ENCODE peak calls at places on chromosomes 13 and 19, in seven cellular contexts. One of them, this sample, is unnamed.

GRCh38 chr13:30796833-30797601 is 61.7 kb downstream of the ALOX5AP start:
- DNase-seq in psoas muscle: no peak
- DNase-seq in stomach: no peak
- DNase-seq in endothelial cell: no peak
- DNase-seq in fibroblast of the aortic adventitia: peak; percentile 33
- DNase-seq in astrocyte of the spinal cord: peak; percentile 39
- DNase-seq in ovary: no peak
- DNase-seq in this sample: no peak

GRCh38 chr19:56919308-56919995 is 78.9 kb upstream of the PEG3 start:
- DNase-seq in ovary: peak; percentile 63
- DNase-seq in psoas muscle: no peak
- DNase-seq in astrocyte of the spinal cord: no peak
- DNase-seq in endothelial cell: no peak
- DNase-seq in stomach: no peak
- DNase-seq in fibroblast of the aortic adventitia: no peak
- DNase-seq in this sample: no peak

GRCh38 chr13:113119822-113120189 is 2.8 kb upstream of the F10 start:
- DNase-seq in astrocyte of the spinal cord: no peak
- DNase-seq in psoas muscle: no peak
- DNase-seq in ovary: no peak
- DNase-seq in fibroblast of the aortic adventitia: no peak
- DNase-seq in endothelial cell: no peak
- DNase-seq in stomach: peak; percentile 8
- DNase-seq in this sample: no peak

GRCh38 chr19:47713046-47714021 is at the start of gene EHD2:
- DNase-seq in endothelial cell: peak; percentile 68
- DNase-seq in astrocyte of the spinal cord: peak; percentile 80
- DNase-seq in stomach: peak; percentile 59
- DNase-seq in psoas muscle: peak; percentile 77
- DNase-seq in ovary: peak; percentile 90
- DNase-seq in fibroblast of the aortic adventitia: peak; percentile 78
- DNase-seq in this sample: no peak

GRCh38 chr13:110185696-110186095 is 121.3 kb downstream of the COL4A1 start:
- DNase-seq in fibroblast of the aortic adventitia: no peak
- DNase-seq in psoas muscle: no peak
- DNase-seq in astrocyte of the spinal cord: peak; percentile 61
- DNase-seq in endothelial cell: no peak
- DNase-seq in ovary: no peak
- DNase-seq in stomach: no peak
- DNase-seq in this sample: no peak

GRCh38 chr13:35699805-35700204 is 223.3 kb upstream of the MAB21L1 start:
- DNase-seq in fibroblast of the aortic adventitia: peak; percentile 80
- DNase-seq in psoas muscle: peak; percentile 45
- DNase-seq in stomach: no peak
- DNase-seq in astrocyte of the spinal cord: peak; percentile 56
- DNase-seq in ovary: peak; percentile 38
- DNase-seq in endothelial cell: no peak
- DNase-seq in this sample: no peak

GRCh38 chr19:4575267-4575793 is 15.8 kb upstream of the SEMA6B start:
- DNase-seq in stomach: no peak
- DNase-seq in fibroblast of the aortic adventitia: peak; percentile 98
- DNase-seq in endothelial cell: peak; percentile 71
- DNase-seq in psoas muscle: peak; percentile 64
- DNase-seq in astrocyte of the spinal cord: peak; percentile 91
- DNase-seq in ovary: peak; percentile 58
- DNase-seq in this sample: no peak

GRCh38 chr13:103898481-103898880 is 832.3 kb upstream of the SLC10A2 start:
- DNase-seq in psoas muscle: no peak
- DNase-seq in fibroblast of the aortic adventitia: no peak
- DNase-seq in astrocyte of the spinal cord: no peak
- DNase-seq in endothelial cell: no peak
- DNase-seq in stomach: no peak
- DNase-seq in ovary: no peak
- DNase-seq in this sample: no peak

GRCh38 chr13:113802090-113802531 is 43.1 kb downstream of the TMEM255B start:
- DNase-seq in astrocyte of the spinal cord: peak; percentile 74
- DNase-seq in psoas muscle: no peak
- DNase-seq in endothelial cell: peak; percentile 56
- DNase-seq in fibroblast of the aortic adventitia: peak; percentile 64
- DNase-seq in ovary: peak; percentile 73
- DNase-seq in stomach: no peak
- DNase-seq in this sample: no peak

GRCh38 chr19:54256250-54257115 is 590 bp downstream of the LILRB5 start:
- DNase-seq in endothelial cell: no peak
- DNase-seq in psoas muscle: no peak
- DNase-seq in fibroblast of the aortic adventitia: no peak
- DNase-seq in ovary: no peak
- DNase-seq in astrocyte of the spinal cord: no peak
- DNase-seq in stomach: no peak
- DNase-seq in this sample: no peak

GRCh38 chr19:58021541-58022282 is 12.1 kb upstream of the ZSCAN1 start:
- DNase-seq in endothelial cell: no peak
- DNase-seq in ovary: peak; percentile 36
- DNase-seq in stomach: no peak
- DNase-seq in fibroblast of the aortic adventitia: peak; percentile 40
- DNase-seq in psoas muscle: no peak
- DNase-seq in astrocyte of the spinal cord: peak; percentile 17
- DNase-seq in this sample: no peak

GRCh38 chr13:96860829-96861228 is 133.4 kb downstream of the OXGR1 start:
- DNase-seq in stomach: no peak
- DNase-seq in psoas muscle: no peak
- DNase-seq in fibroblast of the aortic adventitia: no peak
- DNase-seq in ovary: no peak
- DNase-seq in endothelial cell: peak; percentile 36
- DNase-seq in astrocyte of the spinal cord: no peak
- DNase-seq in this sample: no peak

GRCh38 chr19:42287017-42287825 is 14.7 kb upstream of the PRR19 start:
- DNase-seq in fibroblast of the aortic adventitia: no peak
- DNase-seq in ovary: peak; percentile 40
- DNase-seq in stomach: no peak
- DNase-seq in psoas muscle: no peak
- DNase-seq in astrocyte of the spinal cord: no peak
- DNase-seq in endothelial cell: no peak
- DNase-seq in this sample: no peak

GRCh38 chr13:44331912-44332840 is 41.4 kb upstream of the SERP2 start:
- DNase-seq in ovary: peak; percentile 91
- DNase-seq in stomach: no peak
- DNase-seq in fibroblast of the aortic adventitia: peak; percentile 99
- DNase-seq in psoas muscle: peak; percentile 55
- DNase-seq in astrocyte of the spinal cord: peak; percentile 99
- DNase-seq in endothelial cell: no peak
- DNase-seq in this sample: no peak

GRCh38 chr19:8585894-8586750 is 8.9 kb upstream of the MYO1F start:
- DNase-seq in astrocyte of the spinal cord: no peak
- DNase-seq in endothelial cell: peak; percentile 82
- DNase-seq in psoas muscle: no peak
- DNase-seq in fibroblast of the aortic adventitia: no peak
- DNase-seq in ovary: no peak
- DNase-seq in stomach: peak; percentile 61
- DNase-seq in this sample: no peak

GRCh38 chr19:45296365-45296764 is 26.3 kb downstream of the CKM start:
- DNase-seq in ovary: no peak
- DNase-seq in stomach: no peak
- DNase-seq in endothelial cell: no peak
- DNase-seq in astrocyte of the spinal cord: no peak
- DNase-seq in fibroblast of the aortic adventitia: no peak
- DNase-seq in psoas muscle: no peak
- DNase-seq in this sample: no peak

GRCh38 chr19:43675906-43676305 is 5.9 kb upstream of the PLAUR start:
- DNase-seq in stomach: no peak
- DNase-seq in astrocyte of the spinal cord: no peak
- DNase-seq in psoas muscle: no peak
- DNase-seq in endothelial cell: no peak
- DNase-seq in ovary: no peak
- DNase-seq in fibroblast of the aortic adventitia: no peak
- DNase-seq in this sample: no peak

GRCh38 chr13:80342541-80343371 is 1.8 kb upstream of the SPRY2 start:
- DNase-seq in ovary: peak; percentile 79
- DNase-seq in astrocyte of the spinal cord: peak; percentile 81
- DNase-seq in endothelial cell: peak; percentile 95
- DNase-seq in fibroblast of the aortic adventitia: peak; percentile 73
- DNase-seq in stomach: peak; percentile 89
- DNase-seq in psoas muscle: peak; percentile 89
- DNase-seq in this sample: peak; percentile 74

GRCh38 chr19:1742989-1743696 is 10.2 kb upstream of the ONECUT3 start:
- DNase-seq in fibroblast of the aortic adventitia: no peak
- DNase-seq in astrocyte of the spinal cord: no peak
- DNase-seq in ovary: no peak
- DNase-seq in psoas muscle: no peak
- DNase-seq in stomach: no peak
- DNase-seq in endothelial cell: no peak
- DNase-seq in this sample: no peak
- TF ChIP-seq CTCF in fibroblast of the aortic adventitia: no peak
- TF ChIP-seq CTCF in astrocyte of the spinal cord: no peak
- TF ChIP-seq CTCF in ovary: no peak
- TF ChIP-seq CTCF in psoas muscle: no peak
- TF ChIP-seq CTCF in stomach: no peak
- TF ChIP-seq CTCF in endothelial cell: no peak
- TF ChIP-seq CTCF in this sample: no peak

GRCh38 chr13:93233997-93234416 is 7.4 kb downstream of the GPC6 start:
- DNase-seq in fibroblast of the aortic adventitia: no peak
- DNase-seq in endothelial cell: no peak
- DNase-seq in ovary: no peak
- DNase-seq in psoas muscle: no peak
- DNase-seq in astrocyte of the spinal cord: no peak
- DNase-seq in stomach: no peak
- DNase-seq in this sample: no peak
- TF ChIP-seq CTCF in fibroblast of the aortic adventitia: no peak
- TF ChIP-seq CTCF in endothelial cell: no peak
- TF ChIP-seq CTCF in ovary: no peak
- TF ChIP-seq CTCF in psoas muscle: no peak
- TF ChIP-seq CTCF in astrocyte of the spinal cord: no peak
- TF ChIP-seq CTCF in stomach: no peak
- TF ChIP-seq CTCF in this sample: no peak

GRCh38 chr13:91417660-91418325 is 19.4 kb downstream of the GPC5 start:
- DNase-seq in endothelial cell: no peak
- DNase-seq in psoas muscle: no peak
- DNase-seq in stomach: no peak
- DNase-seq in fibroblast of the aortic adventitia: no peak
- DNase-seq in astrocyte of the spinal cord: no peak
- DNase-seq in ovary: no peak
- DNase-seq in this sample: no peak
- TF ChIP-seq CTCF in endothelial cell: no peak
- TF ChIP-seq CTCF in psoas muscle: no peak
- TF ChIP-seq CTCF in stomach: no peak
- TF ChIP-seq CTCF in fibroblast of the aortic adventitia: no peak
- TF ChIP-seq CTCF in astrocyte of the spinal cord: no peak
- TF ChIP-seq CTCF in ovary: no peak
- TF ChIP-seq CTCF in this sample: no peak

DNA sequence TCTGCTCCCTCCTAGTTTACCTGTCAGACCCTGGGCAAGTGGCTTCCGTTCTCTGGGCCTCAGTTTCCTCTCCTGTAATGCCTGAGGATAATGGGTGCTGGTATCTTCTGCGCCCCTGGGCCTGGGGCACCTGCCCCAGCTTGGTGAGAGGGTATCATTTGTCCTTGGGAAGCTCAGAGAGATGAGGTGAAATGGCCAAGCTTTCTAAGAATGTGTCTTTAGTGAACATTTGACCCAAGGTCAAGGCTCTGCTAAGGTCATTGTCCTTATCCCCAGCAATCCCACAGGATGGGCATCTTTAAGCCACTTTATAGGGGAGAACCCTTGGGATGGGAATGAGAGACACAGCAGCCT is 1.3 kb upstream of the NFIC start:
- DNase-seq in psoas muscle: no peak
- DNase-seq in stomach: no peak
- DNase-seq in fibroblast of the aortic adventitia: no peak
- DNase-seq in astrocyte of the spinal cord: no peak
- DNase-seq in endothelial cell: no peak
- DNase-seq in ovary: peak; percentile 26
- DNase-seq in this sample: no peak
- TF ChIP-seq CTCF in psoas muscle: no peak
- TF ChIP-seq CTCF in stomach: no peak
- TF ChIP-seq CTCF in fibroblast of the aortic adventitia: no peak
- TF ChIP-seq CTCF in astrocyte of the spinal cord: no peak
- TF ChIP-seq CTCF in endothelial cell: no peak
- TF ChIP-seq CTCF in ovary: no peak
- TF ChIP-seq CTCF in this sample: no peak

DNA sequence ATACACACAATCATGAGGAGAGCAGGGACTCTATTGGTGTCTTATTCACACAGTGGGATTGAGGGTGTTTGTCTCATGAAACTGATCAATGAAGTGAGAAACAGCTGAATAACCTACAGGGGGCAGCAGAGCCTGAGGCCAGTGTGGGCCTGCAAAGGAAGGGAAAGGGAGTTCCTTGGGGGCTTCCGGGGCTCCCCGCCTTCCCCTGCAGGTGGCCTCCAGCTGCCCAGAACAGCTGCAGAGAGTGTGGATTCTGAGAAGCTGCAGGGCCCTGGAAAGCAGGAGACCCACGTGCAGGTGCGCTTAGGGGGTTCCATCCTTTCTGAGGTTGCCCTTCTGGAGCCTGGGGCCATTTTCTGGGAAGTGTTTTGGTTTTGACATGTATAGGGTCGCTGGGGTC is 20.1 kb downstream of the ZNF763 start:
- DNase-seq in fibroblast of the aortic adventitia: no peak
- DNase-seq in psoas muscle: no peak
- DNase-seq in ovary: no peak
- DNase-seq in stomach: no peak
- DNase-seq in endothelial cell: no peak
- DNase-seq in astrocyte of the spinal cord: no peak
- DNase-seq in this sample: no peak
- TF ChIP-seq CTCF in fibroblast of the aortic adventitia: no peak
- TF ChIP-seq CTCF in psoas muscle: no peak
- TF ChIP-seq CTCF in ovary: no peak
- TF ChIP-seq CTCF in stomach: no peak
- TF ChIP-seq CTCF in endothelial cell: no peak
- TF ChIP-seq CTCF in astrocyte of the spinal cord: no peak
- TF ChIP-seq CTCF in this sample: no peak

DNA sequence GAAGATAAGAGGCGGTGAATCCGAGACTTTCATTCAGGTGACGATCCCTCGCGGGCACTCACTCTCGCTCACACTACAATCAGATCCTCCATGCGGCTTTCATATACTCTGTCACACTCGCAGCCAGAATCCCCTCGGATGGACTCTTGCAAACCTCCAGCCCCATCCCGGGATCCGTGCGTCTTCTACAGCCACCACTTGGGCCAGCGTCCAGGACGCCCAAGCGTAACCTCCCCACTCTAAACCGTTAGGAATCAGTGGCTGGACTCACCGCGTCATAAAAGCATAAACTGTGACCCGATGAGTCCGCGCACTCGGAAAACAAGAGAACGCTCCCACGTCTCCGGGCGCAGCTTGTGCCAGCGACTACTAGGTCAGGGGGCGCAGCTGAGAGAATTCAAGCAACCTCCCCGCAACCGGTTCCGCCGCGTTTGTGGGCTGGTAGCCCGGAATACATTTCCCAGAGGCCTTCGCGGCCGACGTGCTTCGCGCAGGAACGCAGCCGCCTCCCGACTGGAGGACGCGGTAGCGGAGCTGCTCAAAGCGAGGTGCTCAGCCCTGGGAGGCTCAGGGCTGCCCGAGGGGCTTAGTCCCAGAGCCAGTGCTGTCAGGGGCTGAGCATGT is 27.6 kb downstream of the ZNF607 start:
- DNase-seq in ovary: peak; percentile 87
- DNase-seq in stomach: peak; percentile 63
- DNase-seq in psoas muscle: peak; percentile 85
- DNase-seq in fibroblast of the aortic adventitia: peak; percentile 65
- DNase-seq in endothelial cell: peak; percentile 76
- DNase-seq in astrocyte of the spinal cord: peak; percentile 86
- DNase-seq in this sample: peak; percentile 69
- TF ChIP-seq CTCF in ovary: no peak
- TF ChIP-seq CTCF in stomach: no peak
- TF ChIP-seq CTCF in psoas muscle: no peak
- TF ChIP-seq CTCF in fibroblast of the aortic adventitia: no peak
- TF ChIP-seq CTCF in endothelial cell: no peak
- TF ChIP-seq CTCF in astrocyte of the spinal cord: no peak
- TF ChIP-seq CTCF in this sample: no peak